ENCODE peak calls at places on chromosomes 11 and 22, in nine cellular contexts. Q is HCT116, V is testis, M is body of pancreas, P is adrenal gland, K is tibial nerve, A is NB4, U is heart left ventricle, C is right lobe of liver. S is an unnamed sample.

GRCh38 chr11:115930886-115931537 is 426.8 kb upstream of the CADM1 start:
- DNase-seq in Q (no peak), V (no peak), M (no peak), P (no peak), K (no peak), A (no peak), U (no peak), C (no peak), S (no peak)

GRCh38 chr11:135075740-135076139 is 663.7 kb upstream of the B3GAT1 start:
- DNase-seq in Q (peak), V (peak), M (peak), P (peak), K (peak), A (peak), U (peak), C (peak), S (no peak)

GRCh38 chr22:37273846-37274225 is 8.5 kb upstream of the CYTH4 start:
- DNase-seq in Q (no peak), V (no peak), M (no peak), P (no peak), K (no peak), A (no peak), U (peak), C (peak), S (no peak)

GRCh38 chr11:100637706-100638105 is 49.4 kb upstream of the ARHGAP42 start:
- DNase-seq in Q (no peak), V (no peak), M (no peak), P (no peak), K (no peak), A (no peak), U (no peak), C (no peak), S (no peak)

GRCh38 chr11:33942954-33943353 is 51.1 kb upstream of the LMO2 start:
- DNase-seq in Q (peak), V (no peak), M (no peak), P (no peak), K (no peak), A (peak), U (peak), C (no peak), S (peak)

GRCh38 chr11:11085580-11085979 is 227.7 kb upstream of the ZBED5 start:
- DNase-seq in Q (no peak), V (no peak), M (no peak), P (no peak), K (no peak), A (no peak), U (no peak), C (no peak), S (no peak)

GRCh38 chr22:48205790-48206189 is 1443.3 kb downstream of the TBC1D22A start:
- DNase-seq in Q (no peak), V (peak), M (no peak), P (no peak), K (no peak), A (no peak), U (no peak), C (no peak), S (no peak)

GRCh38 chr11:61151545-61152252 is 9.5 kb downstream of the VPS37C start:
- DNase-seq in Q (no peak), V (no peak), M (no peak), P (no peak), K (no peak), A (no peak), U (no peak), C (no peak), S (no peak)

GRCh38 chr11:76215946-76216345 is 9.6 kb upstream of the WNT11 start:
- DNase-seq in Q (no peak), V (no peak), M (no peak), P (no peak), K (no peak), A (no peak), U (no peak), C (no peak), S (no peak)

GRCh38 chr11:75242722-75243600 is 2.4 kb downstream of the TPBGL start:
- DNase-seq in Q (no peak), V (peak), M (no peak), P (no peak), K (no peak), A (no peak), U (no peak), C (peak), S (no peak)

GRCh38 chr22:42114721-42115120 is 15.9 kb downstream of the CYP2D6 start:
- DNase-seq in Q (peak), V (no peak), M (peak), P (no peak), K (no peak), A (peak), U (no peak), C (no peak), S (peak)

GRCh38 chr22:40258463-40259046 is 80.8 kb downstream of the TNRC6B start:
- DNase-seq in Q (peak), V (no peak), M (no peak), P (no peak), K (no peak), A (no peak), U (no peak), C (no peak), S (no peak)

GRCh38 chr11:57162179-57162898 is 19.4 kb upstream of the LRRC55 start:
- DNase-seq in Q (no peak), V (no peak), M (no peak), P (no peak), K (no peak), A (no peak), U (no peak), C (no peak), S (no peak)

GRCh38 chr11:103961010-103961409 is 75.4 kb upstream of the DDI1 start:
- DNase-seq in Q (no peak), V (no peak), M (no peak), P (no peak), K (no peak), A (no peak), U (no peak), C (no peak), S (no peak)

GRCh38 chr11:20342347-20343279 is 20.9 kb upstream of the HTATIP2 start:
- DNase-seq in Q (no peak), V (peak), M (no peak), P (no peak), K (no peak), A (no peak), U (no peak), C (no peak), S (peak)

GRCh38 chr11:105741488-105742020 is 131.7 kb downstream of the GRIA4 start:
- DNase-seq in Q (no peak), V (no peak), M (no peak), P (no peak), K (no peak), A (no peak), U (no peak), C (no peak), S (no peak)

GRCh38 chr11:112279901-112280267 is 19.2 kb upstream of the PLET1 start:
- DNase-seq in Q (no peak), V (peak), M (peak), P (peak), K (peak), A (peak), U (peak), C (peak), S (peak)

GRCh38 chr11:115505165-115505564 is 950 bp upstream of the CADM1 start:
- DNase-seq in Q (no peak), V (peak), M (peak), P (peak), K (no peak), A (no peak), U (no peak), C (peak), S (no peak)

GRCh38 chr11:126233391-126233790 is 21.8 kb downstream of the FAM118B start:
- DNase-seq in Q (no peak), V (no peak), M (no peak), P (no peak), K (no peak), A (no peak), U (no peak), C (no peak), S (no peak)

GRCh38 chr22:30602049-30602448 is 4.9 kb upstream of the TCN2 start:
- DNase-seq in Q (peak), V (no peak), M (no peak), P (no peak), K (no peak), A (peak), U (no peak), C (no peak), S (peak)

GRCh38 chr11:3165916-3166267 is 782 bp upstream of the OSBPL5 start:
- DNase-seq in Q (no peak), V (no peak), M (no peak), P (peak), K (no peak), A (no peak), U (no peak), C (peak), S (no peak)

GRCh38 chr22:17272511-17272991 is 53.3 kb upstream of the ADA2 start:
- DNase-seq in Q (no peak), V (no peak), M (no peak), P (no peak), K (no peak), A (no peak), U (no peak), C (no peak), S (no peak)

GRCh38 chr11:14380947-14381555 is 22.1 kb upstream of the RRAS2 start:
- DNase-seq in Q (no peak), V (peak), M (peak), P (peak), K (peak), A (no peak), U (peak), C (peak), S (peak)

GRCh38 chr22:23398701-23399366 is 181.3 kb downstream of the IGLL1 start:
- DNase-seq in Q (no peak), V (no peak), M (no peak), P (no peak), K (no peak), A (no peak), U (no peak), C (no peak), S (no peak)

GRCh38 chr11:43868852-43869567 is 11.6 kb upstream of the ALKBH3 start:
- DNase-seq in Q (no peak), V (no peak), M (no peak), P (no peak), K (no peak), A (peak), U (no peak), C (no peak), S (peak)

GRCh38 chr11:12110714-12111481 is 508 bp downstream of the MICAL2 start:
- DNase-seq in Q (no peak), V (peak), M (peak), P (peak), K (no peak), A (peak), U (peak), C (peak), S (peak)

GRCh38 chr11:94201004-94201465 is 72.4 kb downstream of the PANX1 start:
- DNase-seq in Q (no peak), V (no peak), M (no peak), P (no peak), K (no peak), A (no peak), U (no peak), C (peak), S (no peak)

GRCh38 chr22:41781508-41781906 is 19.0 kb upstream of the CCDC134 start:
- DNase-seq in Q (no peak), V (no peak), M (no peak), P (no peak), K (no peak), A (no peak), U (no peak), C (no peak), S (no peak)

GRCh38 chr11:95255523-95256165 is 24.6 kb upstream of the SESN3 start:
- DNase-seq in Q (no peak), V (no peak), M (no peak), P (no peak), K (no peak), A (no peak), U (no peak), C (no peak), S (no peak)

GRCh38 chr11:125081098-125081798 is 18.1 kb downstream of the SLC37A2 start:
- DNase-seq in Q (no peak), V (no peak), M (no peak), P (no peak), K (no peak), A (no peak), U (no peak), C (no peak), S (no peak)

GRCh38 chr11:110092577-110093406 is at the start of gene ZC3H12C:
- DNase-seq in Q (peak), V (peak), M (peak), P (peak), K (peak), A (peak), U (peak), C (peak), S (peak)

GRCh38 chr11:28400236-28401100 is 292.3 kb downstream of the METTL15 start:
- DNase-seq in Q (no peak), V (no peak), M (no peak), P (no peak), K (no peak), A (no peak), U (no peak), C (no peak), S (no peak)

GRCh38 chr11:93842034-93842433 is 8.4 kb downstream of the VSTM5 start:
- DNase-seq in Q (no peak), V (no peak), M (no peak), P (no peak), K (no peak), A (no peak), U (no peak), C (no peak), S (no peak)

GRCh38 chr11:47714554-47715081 is 551 bp downstream of the AGBL2 start:
- DNase-seq in Q (no peak), V (peak), M (no peak), P (no peak), K (no peak), A (peak), U (no peak), C (no peak), S (peak)

GRCh38 chr22:49290711-49291110 is 537.0 kb downstream of the BRD1 start:
- DNase-seq in Q (no peak), V (peak), M (no peak), P (no peak), K (peak), A (no peak), U (no peak), C (no peak), S (no peak)

GRCh38 chr11:133157180-133157579 is 375.1 kb downstream of the OPCML start:
- DNase-seq in Q (no peak), V (peak), M (no peak), P (no peak), K (no peak), A (no peak), U (no peak), C (no peak), S (peak)

GRCh38 chr11:2793781-2794418 is 91.7 kb downstream of the CDKN1C start:
- DNase-seq in Q (no peak), V (no peak), M (no peak), P (peak), K (peak), A (no peak), U (peak), C (peak), S (no peak)

GRCh38 chr11:1304376-1304775 is 5.1 kb downstream of the TOLLIP start:
- DNase-seq in Q (no peak), V (peak), M (peak), P (no peak), K (no peak), A (no peak), U (no peak), C (peak), S (no peak)

GRCh38 chr11:2533642-2534115 is 88.9 kb downstream of the KCNQ1 start:
- DNase-seq in Q (peak), V (peak), M (peak), P (peak), K (peak), A (peak), U (peak), C (peak), S (no peak)

GRCh38 chr11:25899761-25900160 is 432.2 kb upstream of the ANO3 start:
- DNase-seq in Q (no peak), V (no peak), M (no peak), P (no peak), K (no peak), A (no peak), U (no peak), C (no peak), S (no peak)

GRCh38 chr11:25902476-25902875 is 429.5 kb upstream of the ANO3 start:
- DNase-seq in Q (no peak), V (no peak), M (no peak), P (no peak), K (no peak), A (no peak), U (no peak), C (no peak), S (no peak)

GRCh38 chr11:25900814-25901213 is 431.1 kb upstream of the ANO3 start:
- DNase-seq in Q (no peak), V (no peak), M (no peak), P (no peak), K (no peak), A (no peak), U (no peak), C (no peak), S (no peak)

GRCh38 chr11:25901415-25901814 is 430.5 kb upstream of the ANO3 start:
- DNase-seq in Q (no peak), V (no peak), M (no peak), P (no peak), K (no peak), A (no peak), U (no peak), C (no peak), S (no peak)
- TF ChIP-seq POLR2A in Q (no peak), V (no peak), M (no peak), P (no peak), K (no peak), A (no peak), U (no peak), C (no peak), S (no peak)

GRCh38 chr11:86021390-86021789 is 47.5 kb downstream of the PICALM start:
- DNase-seq in Q (no peak), V (no peak), M (no peak), P (no peak), K (no peak), A (peak), U (no peak), C (no peak), S (peak)
- TF ChIP-seq POLR2A in Q (no peak), V (no peak), M (no peak), P (no peak), K (no peak), A (no peak), U (no peak), C (no peak), S (no peak)

DNA sequence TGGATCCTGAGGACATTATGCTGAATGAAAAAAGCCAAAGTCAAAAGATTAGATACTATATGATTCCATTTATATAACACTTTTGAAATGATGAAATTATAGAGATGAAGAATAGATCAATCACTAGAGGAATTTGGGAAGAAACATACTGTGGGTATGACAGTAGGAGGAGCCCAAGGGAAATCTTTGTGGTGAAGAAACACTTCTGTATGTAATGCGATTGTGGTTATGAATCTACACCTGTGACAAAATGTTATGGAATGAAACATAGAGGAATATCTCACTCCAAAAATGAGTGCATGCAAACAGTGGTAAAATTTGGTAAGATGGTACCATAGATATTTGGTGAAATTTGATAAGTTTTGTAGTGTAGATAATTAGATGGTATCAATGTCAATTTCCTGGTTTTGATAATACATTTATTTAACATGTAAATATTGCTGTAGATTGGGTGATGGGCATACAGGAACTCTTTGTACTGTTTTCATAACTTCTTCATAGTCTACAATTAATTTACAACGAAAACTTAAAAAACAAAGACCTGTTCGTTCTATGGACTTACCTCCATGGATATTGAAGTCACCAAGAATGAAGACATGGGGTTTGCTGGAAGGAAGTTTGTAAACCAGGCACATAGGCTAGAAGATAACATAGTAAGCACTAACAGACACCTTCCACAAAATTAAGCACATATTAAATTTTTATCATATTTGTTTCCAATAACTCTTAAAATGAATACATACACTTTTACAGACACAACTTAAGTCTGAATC is 11.5 kb downstream of the MRGPRX1 start:
- DNase-seq in Q (no peak), V (no peak), M (no peak), P (no peak), K (no peak), A (no peak), U (no peak), C (no peak), S (no peak)
- TF ChIP-seq POLR2A in Q (no peak), V (no peak), M (no peak), P (no peak), K (no peak), A (no peak), U (no peak), C (no peak), S (no peak)

DNA sequence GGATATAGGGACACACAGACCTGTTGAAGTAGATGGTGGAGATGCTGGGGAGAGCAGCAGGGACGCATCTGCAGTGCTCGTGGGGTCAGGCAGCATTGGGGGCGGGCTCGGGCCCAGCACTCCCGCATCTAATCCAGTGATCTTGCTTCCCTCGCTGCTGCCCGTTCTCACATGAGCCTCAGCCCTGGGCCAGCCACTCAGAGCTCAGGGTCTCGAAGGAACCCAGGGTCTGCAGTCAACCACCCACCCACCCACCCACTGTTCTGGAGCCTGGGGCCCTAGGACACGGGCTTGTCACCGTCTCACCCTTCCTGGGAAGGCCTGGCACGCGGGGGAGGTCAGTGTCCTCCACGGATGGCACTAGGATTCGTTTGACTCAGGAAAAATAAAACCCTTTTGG is 406.0 kb downstream of the TBC1D22A start:
- DNase-seq in Q (no peak), V (no peak), M (no peak), P (peak), K (peak), A (no peak), U (no peak), C (peak), S (no peak)
- TF ChIP-seq POLR2A in Q (no peak), V (no peak), M (no peak), P (no peak), K (no peak), A (no peak), U (no peak), C (no peak), S (no peak)

DNA sequence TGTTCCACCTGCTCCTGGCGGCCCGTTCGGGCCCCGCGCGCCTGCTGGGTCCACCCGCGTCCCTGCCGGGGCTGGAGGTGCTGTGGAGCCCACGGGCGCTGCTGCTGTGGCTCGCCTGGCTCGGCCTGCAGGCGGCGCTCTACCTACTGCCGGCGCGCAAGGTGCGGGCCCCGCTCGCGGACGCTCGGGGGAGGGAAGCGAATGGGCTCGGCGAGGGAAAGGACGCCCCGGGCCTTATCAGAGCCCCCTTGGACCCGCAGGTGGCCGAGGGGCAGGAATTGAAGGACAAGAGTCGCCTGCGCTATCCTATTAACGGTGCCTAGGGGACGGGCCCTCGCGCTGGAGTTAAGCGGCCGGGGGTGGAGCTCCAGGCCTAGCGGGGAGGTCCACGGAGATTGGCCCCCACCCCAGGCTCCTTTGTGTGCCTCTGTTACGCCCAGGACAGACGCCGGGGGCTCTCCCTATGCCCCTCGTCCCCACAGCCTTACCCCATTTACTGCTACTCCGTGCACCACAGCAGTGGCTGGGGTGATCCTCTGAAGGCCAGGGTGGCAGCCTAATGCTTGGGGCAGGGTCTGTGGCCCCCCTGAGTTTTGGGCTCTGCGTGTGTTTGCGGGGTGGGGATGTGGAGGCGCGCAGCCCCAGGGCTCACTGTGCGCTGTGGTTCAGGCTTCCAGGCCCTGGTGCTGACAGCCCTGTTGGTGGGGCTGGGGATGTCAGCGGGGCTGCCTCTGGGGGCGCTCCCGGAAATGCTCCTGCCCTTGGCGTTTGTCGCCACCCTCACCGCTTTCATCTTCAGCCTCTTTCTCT is 1.1 kb downstream of the TM7SF2 start:
- DNase-seq in Q (no peak), V (peak), M (peak), P (peak), K (no peak), A (peak), U (peak), C (peak), S (peak)
- TF ChIP-seq POLR2A in Q (no peak), V (no peak), M (peak), P (no peak), K (no peak), A (no peak), U (no peak), C (peak), S (peak)